ENCODE peak calls at places on chromosomes 1 and 21, in seven cellular contexts. One of them, this sample, is unnamed.

GRCh38 chr1:229835226-229835625 is 209.2 kb downstream of the URB2 start:
- DNase-seq in ovary: no peak
- DNase-seq in GM10248: no peak
- DNase-seq in Peyer's patch: no peak
- DNase-seq in GM12865: no peak
- DNase-seq in foreskin fibroblast: no peak
- DNase-seq in endodermal cell: no peak
- DNase-seq in this sample: no peak

GRCh38 chr1:234719454-234720258 is 109.7 kb upstream of the IRF2BP2 start:
- DNase-seq in ovary: no peak
- DNase-seq in GM10248: no peak
- DNase-seq in Peyer's patch: no peak
- DNase-seq in GM12865: no peak
- DNase-seq in foreskin fibroblast: no peak
- DNase-seq in endodermal cell: no peak
- DNase-seq in this sample: no peak

GRCh38 chr1:21914880-21915640 is 22.1 kb downstream of the HSPG2 start:
- DNase-seq in ovary: no peak
- DNase-seq in GM10248: no peak
- DNase-seq in Peyer's patch: no peak
- DNase-seq in GM12865: no peak
- DNase-seq in foreskin fibroblast: peak; percentile 63
- DNase-seq in endodermal cell: no peak
- DNase-seq in this sample: no peak

GRCh38 chr1:110393691-110394564 is 3.1 kb upstream of the SLC16A4 start:
- DNase-seq in ovary: no peak
- DNase-seq in GM10248: no peak
- DNase-seq in Peyer's patch: peak; percentile 65
- DNase-seq in GM12865: no peak
- DNase-seq in foreskin fibroblast: peak; percentile 86
- DNase-seq in endodermal cell: no peak
- DNase-seq in this sample: no peak

GRCh38 chr1:84366786-84367185 is 31.5 kb upstream of the DNASE2B start:
- DNase-seq in ovary: no peak
- DNase-seq in GM10248: no peak
- DNase-seq in Peyer's patch: no peak
- DNase-seq in GM12865: no peak
- DNase-seq in foreskin fibroblast: peak; percentile 88
- DNase-seq in endodermal cell: no peak
- DNase-seq in this sample: no peak

GRCh38 chr1:245641384-245641783 is 486.6 kb downstream of the KIF26B start:
- DNase-seq in ovary: no peak
- DNase-seq in GM10248: no peak
- DNase-seq in Peyer's patch: no peak
- DNase-seq in GM12865: no peak
- DNase-seq in foreskin fibroblast: no peak
- DNase-seq in endodermal cell: no peak
- DNase-seq in this sample: no peak

GRCh38 chr1:196180847-196181593 is 427.2 kb downstream of the KCNT2 start:
- DNase-seq in ovary: no peak
- DNase-seq in GM10248: no peak
- DNase-seq in Peyer's patch: no peak
- DNase-seq in GM12865: no peak
- DNase-seq in foreskin fibroblast: peak; percentile 92
- DNase-seq in endodermal cell: no peak
- DNase-seq in this sample: no peak

GRCh38 chr1:172704446-172705176 is 45.7 kb downstream of the FASLG start:
- DNase-seq in ovary: no peak
- DNase-seq in GM10248: no peak
- DNase-seq in Peyer's patch: no peak
- DNase-seq in GM12865: no peak
- DNase-seq in foreskin fibroblast: no peak
- DNase-seq in endodermal cell: no peak
- DNase-seq in this sample: no peak

GRCh38 chr1:222195857-222196256 is 352.0 kb downstream of the HHIPL2 start:
- DNase-seq in ovary: no peak
- DNase-seq in GM10248: no peak
- DNase-seq in Peyer's patch: no peak
- DNase-seq in GM12865: no peak
- DNase-seq in foreskin fibroblast: peak; percentile 14
- DNase-seq in endodermal cell: no peak
- DNase-seq in this sample: no peak

GRCh38 chr1:53967409-53968124 is 21.4 kb downstream of the LRRC42 start:
- DNase-seq in ovary: no peak
- DNase-seq in GM10248: no peak
- DNase-seq in Peyer's patch: no peak
- DNase-seq in GM12865: no peak
- DNase-seq in foreskin fibroblast: no peak
- DNase-seq in endodermal cell: no peak
- DNase-seq in this sample: no peak

GRCh38 chr1:99771522-99771921 is 5.1 kb upstream of the FRRS1 start:
- DNase-seq in ovary: no peak
- DNase-seq in GM10248: no peak
- DNase-seq in Peyer's patch: no peak
- DNase-seq in GM12865: no peak
- DNase-seq in foreskin fibroblast: no peak
- DNase-seq in endodermal cell: no peak
- DNase-seq in this sample: no peak

GRCh38 chr1:247456024-247456423 is 1.9 kb downstream of the OR2B11 start:
- DNase-seq in ovary: no peak
- DNase-seq in GM10248: no peak
- DNase-seq in Peyer's patch: no peak
- DNase-seq in GM12865: no peak
- DNase-seq in foreskin fibroblast: no peak
- DNase-seq in endodermal cell: no peak
- DNase-seq in this sample: no peak

GRCh38 chr1:154863702-154864174 is 6.3 kb downstream of the KCNN3 start:
- DNase-seq in ovary: no peak
- DNase-seq in GM10248: peak; percentile 73
- DNase-seq in Peyer's patch: peak; percentile 73
- DNase-seq in GM12865: peak; percentile 93
- DNase-seq in foreskin fibroblast: no peak
- DNase-seq in endodermal cell: peak; percentile 89
- DNase-seq in this sample: no peak

GRCh38 chr1:93262645-93263044 is 82.1 kb downstream of the CCDC18 start:
- DNase-seq in ovary: no peak
- DNase-seq in GM10248: no peak
- DNase-seq in Peyer's patch: no peak
- DNase-seq in GM12865: peak; percentile 5
- DNase-seq in foreskin fibroblast: no peak
- DNase-seq in endodermal cell: no peak
- DNase-seq in this sample: no peak

GRCh38 chr1:163824490-163824889 is 502.7 kb downstream of the NUF2 start:
- DNase-seq in ovary: no peak
- DNase-seq in GM10248: no peak
- DNase-seq in Peyer's patch: no peak
- DNase-seq in GM12865: no peak
- DNase-seq in foreskin fibroblast: peak; percentile 18
- DNase-seq in endodermal cell: no peak
- DNase-seq in this sample: no peak

GRCh38 chr1:20511518-20512428 is 3.8 kb upstream of the MUL1 start:
- DNase-seq in ovary: no peak
- DNase-seq in GM10248: no peak
- DNase-seq in Peyer's patch: no peak
- DNase-seq in GM12865: peak; percentile 8
- DNase-seq in foreskin fibroblast: peak; percentile 56
- DNase-seq in endodermal cell: no peak
- DNase-seq in this sample: no peak

GRCh38 chr1:118185083-118185899 is at the start of gene SPAG17:
- DNase-seq in ovary: peak; percentile 49
- DNase-seq in GM10248: peak; percentile 21
- DNase-seq in Peyer's patch: peak; percentile 55
- DNase-seq in GM12865: peak; percentile 72
- DNase-seq in foreskin fibroblast: peak; percentile 80
- DNase-seq in endodermal cell: peak; percentile 98
- DNase-seq in this sample: peak; percentile 86
- TF ChIP-seq CTCF in ovary: no peak
- TF ChIP-seq CTCF in GM10248: no peak
- TF ChIP-seq CTCF in Peyer's patch: no peak
- TF ChIP-seq CTCF in GM12865: no peak
- TF ChIP-seq CTCF in foreskin fibroblast: peak; percentile 56
- TF ChIP-seq CTCF in endodermal cell: peak; percentile 77
- TF ChIP-seq CTCF in this sample: peak; percentile 62

GRCh38 chr1:91527781-91528180 is 27.1 kb downstream of the CDC7 start:
- DNase-seq in ovary: no peak
- DNase-seq in GM10248: no peak
- DNase-seq in Peyer's patch: no peak
- DNase-seq in GM12865: no peak
- DNase-seq in foreskin fibroblast: peak; percentile 63
- DNase-seq in endodermal cell: no peak
- DNase-seq in this sample: no peak

GRCh38 chr1:91535441-91535840 is 34.8 kb downstream of the CDC7 start:
- DNase-seq in ovary: no peak
- DNase-seq in GM10248: no peak
- DNase-seq in Peyer's patch: no peak
- DNase-seq in GM12865: no peak
- DNase-seq in foreskin fibroblast: no peak
- DNase-seq in endodermal cell: no peak
- DNase-seq in this sample: no peak

GRCh38 chr1:91533625-91534024 is 33.0 kb downstream of the CDC7 start:
- DNase-seq in ovary: no peak
- DNase-seq in GM10248: no peak
- DNase-seq in Peyer's patch: no peak
- DNase-seq in GM12865: no peak
- DNase-seq in foreskin fibroblast: no peak
- DNase-seq in endodermal cell: no peak
- DNase-seq in this sample: no peak

GRCh38 chr1:91526496-91526895 is 25.8 kb downstream of the CDC7 start:
- DNase-seq in ovary: no peak
- DNase-seq in GM10248: no peak
- DNase-seq in Peyer's patch: no peak
- DNase-seq in GM12865: no peak
- DNase-seq in foreskin fibroblast: peak; percentile 77
- DNase-seq in endodermal cell: no peak
- DNase-seq in this sample: no peak

DNA sequence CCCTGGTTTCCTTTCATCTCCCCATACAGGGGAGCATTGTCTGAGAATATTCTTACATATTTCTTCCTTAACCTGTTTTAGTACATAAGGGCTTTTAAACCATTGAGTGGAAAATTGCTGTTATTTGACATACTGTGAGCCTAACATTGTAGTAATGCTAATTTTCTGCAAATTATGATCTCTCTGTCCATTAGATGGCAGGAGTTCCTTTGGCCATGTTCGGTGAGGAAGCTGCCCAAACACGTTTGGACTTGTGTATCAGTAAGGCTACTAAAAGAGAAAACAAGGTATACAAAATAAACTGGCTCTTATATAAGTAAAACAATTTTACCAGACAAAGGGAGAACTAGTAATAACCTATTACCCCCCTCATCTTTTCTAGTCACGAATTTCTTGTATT is 29.2 kb downstream of the CDC7 start:
- DNase-seq in ovary: no peak
- DNase-seq in GM10248: no peak
- DNase-seq in Peyer's patch: no peak
- DNase-seq in GM12865: peak; percentile 49
- DNase-seq in foreskin fibroblast: peak; percentile 69
- DNase-seq in endodermal cell: no peak
- DNase-seq in this sample: no peak
- TF ChIP-seq CTCF in ovary: no peak
- TF ChIP-seq CTCF in GM10248: peak; percentile 46
- TF ChIP-seq CTCF in Peyer's patch: peak; percentile 14
- TF ChIP-seq CTCF in GM12865: peak; percentile 21
- TF ChIP-seq CTCF in foreskin fibroblast: peak; percentile 31
- TF ChIP-seq CTCF in endodermal cell: peak; percentile 51
- TF ChIP-seq CTCF in this sample: peak; percentile 59

GRCh38 chr1:216111842-216112241 is 311.4 kb downstream of the USH2A start:
- DNase-seq in ovary: no peak
- DNase-seq in GM10248: no peak
- DNase-seq in Peyer's patch: no peak
- DNase-seq in GM12865: no peak
- DNase-seq in foreskin fibroblast: peak; percentile 2
- DNase-seq in endodermal cell: no peak
- DNase-seq in this sample: no peak
- TF ChIP-seq CTCF in ovary: no peak
- TF ChIP-seq CTCF in GM10248: no peak
- TF ChIP-seq CTCF in Peyer's patch: no peak
- TF ChIP-seq CTCF in GM12865: no peak
- TF ChIP-seq CTCF in foreskin fibroblast: peak; percentile 23
- TF ChIP-seq CTCF in endodermal cell: peak; percentile 46
- TF ChIP-seq CTCF in this sample: peak; percentile 19

DNA sequence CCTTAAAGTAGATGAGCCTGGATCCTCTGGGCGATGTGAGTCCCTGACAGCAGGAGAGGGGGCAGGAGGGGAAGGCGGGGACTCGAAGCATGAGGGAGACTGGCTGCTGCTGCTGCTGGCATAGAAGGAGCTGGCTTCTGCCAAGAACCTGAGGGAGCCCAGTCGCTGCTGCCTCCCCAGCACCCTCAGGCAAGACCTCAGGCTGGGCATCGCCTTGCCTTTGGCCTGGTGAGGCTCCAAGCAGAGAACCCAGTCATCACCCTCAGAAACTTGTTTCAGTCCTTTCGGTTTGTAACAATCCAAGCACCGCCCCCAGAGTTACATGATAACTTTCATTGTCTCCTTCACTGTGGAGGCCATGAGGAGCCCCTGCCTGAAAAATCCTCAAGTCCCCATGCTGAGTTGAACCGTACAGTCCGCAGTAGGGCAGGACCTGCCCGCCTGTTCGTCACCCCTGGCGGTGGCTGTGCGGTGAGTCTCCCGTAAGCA is 38.8 kb downstream of the POFUT2 start:
- DNase-seq in ovary: no peak
- DNase-seq in GM10248: no peak
- DNase-seq in Peyer's patch: no peak
- DNase-seq in GM12865: no peak
- DNase-seq in foreskin fibroblast: peak; percentile 56
- DNase-seq in endodermal cell: peak; percentile 71
- DNase-seq in this sample: peak; percentile 66
- TF ChIP-seq CTCF in ovary: no peak
- TF ChIP-seq CTCF in GM10248: no peak
- TF ChIP-seq CTCF in Peyer's patch: no peak
- TF ChIP-seq CTCF in GM12865: no peak
- TF ChIP-seq CTCF in foreskin fibroblast: no peak
- TF ChIP-seq CTCF in endodermal cell: no peak
- TF ChIP-seq CTCF in this sample: no peak

This sample was measured in type B pancreatic cell.